ENCODE peak calls at places on chromosomes 12 and 14, in six cellular contexts. P is CD8-positive, alpha-beta T cell; Z is uterus; B is left cardiac atrium; H is NAMALWA; W is activated CD4-positive, alpha-beta T cell treated with anti-CD3 and anti-CD28 coated beads, Interleukin-2, amount 50 U/mL, for 1 hour. S is an unnamed sample.

GRCh38 chr14:24634158-24634557 is at the start of gene GZMB:
- DNase-seq in P (peak), Z (no peak), B (no peak), H (no peak), W (no peak), S (no peak)

GRCh38 chr14:34873591-34874385 is 1.4 kb downstream of the BAZ1A start:
- DNase-seq in P (peak), Z (peak), B (peak), H (peak), W (peak), S (peak)

GRCh38 chr12:121811434-121812319 is 7.9 kb downstream of the SETD1B start:
- DNase-seq in P (peak), Z (peak), B (peak), H (peak), W (peak), S (peak)

GRCh38 chr12:26833692-26834168 is 736 bp upstream of the ITPR2 start:
- DNase-seq in P (peak), Z (peak), B (peak), H (peak), W (peak), S (peak)

GRCh38 chr12:28807535-28807934 is 341.5 kb upstream of the FAR2 start:
- DNase-seq in P (no peak), Z (no peak), B (no peak), H (no peak), W (no peak), S (no peak)

GRCh38 chr12:22318122-22318737 is 16.3 kb downstream of the ST8SIA1 start:
- DNase-seq in P (no peak), Z (no peak), B (no peak), H (no peak), W (no peak), S (no peak)

GRCh38 chr12:24909667-24910066 is 39.2 kb downstream of the BCAT1 start:
- DNase-seq in P (no peak), Z (no peak), B (peak), H (no peak), W (no peak), S (peak)

GRCh38 chr14:51094282-51094821 is 553 bp downstream of the TRIM9 start:
- DNase-seq in P (peak), Z (no peak), B (no peak), H (no peak), W (peak), S (peak)

GRCh38 chr14:36215217-36215598 is 38.7 kb upstream of the PTCSC3 start:
- DNase-seq in P (no peak), Z (no peak), B (no peak), H (no peak), W (no peak), S (no peak)

GRCh38 chr14:95339301-95339865 is 19.7 kb upstream of the CLMN start:
- DNase-seq in P (no peak), Z (no peak), B (no peak), H (no peak), W (no peak), S (no peak)

GRCh38 chr12:22190969-22191368 is 143.5 kb downstream of the ST8SIA1 start:
- DNase-seq in P (no peak), Z (no peak), B (no peak), H (no peak), W (no peak), S (no peak)

GRCh38 chr12:39378346-39378745 is 64.6 kb downstream of the KIF21A start:
- DNase-seq in P (no peak), Z (no peak), B (no peak), H (no peak), W (no peak), S (no peak)

GRCh38 chr14:95389471-95390011 is 69.8 kb upstream of the CLMN start:
- DNase-seq in P (no peak), Z (peak), B (peak), H (no peak), W (no peak), S (peak)

GRCh38 chr14:95254356-95254755 is 65.4 kb downstream of the CLMN start:
- DNase-seq in P (no peak), Z (peak), B (no peak), H (no peak), W (no peak), S (no peak)

S was measured in heart left ventricle.